ENCODE peak calls at places on chromosome 21, in seven cellular contexts. Q is GM23338, U is Panc1, T is upper lobe of right lung, R is psoas muscle, W is tibial artery, B is H9. Z is an unnamed sample.

GRCh38 chr21:15221799-15222386 is 157.1 kb upstream of the NRIP1 start:
- DNase-seq in Q (peak; percentile 82), U (no peak), T (peak; percentile 75), R (peak; percentile 57), W (no peak), B (peak; percentile 85), Z (no peak)

GRCh38 chr21:15775981-15776380 is 46.2 kb downstream of the USP25 start:
- DNase-seq in Q (no peak), U (no peak), T (no peak), R (no peak), W (no peak), B (no peak), Z (no peak)

GRCh38 chr21:25396135-25396711 is 211.1 kb downstream of the MRPL39 start:
- DNase-seq in Q (no peak), U (no peak), T (no peak), R (no peak), W (no peak), B (no peak), Z (no peak)

GRCh38 chr21:16837319-16837718 is 675.5 kb upstream of the CXADR start:
- DNase-seq in Q (no peak), U (no peak), T (no peak), R (no peak), W (no peak), B (no peak), Z (no peak)

GRCh38 chr21:29436143-29436542 is 137.4 kb downstream of the BACH1 start:
- DNase-seq in Q (peak; percentile 18), U (no peak), T (no peak), R (no peak), W (no peak), B (no peak), Z (no peak)

GRCh38 chr21:38945536-38946245 is 140.0 kb downstream of the ETS2 start:
- DNase-seq in Q (peak; percentile 41), U (no peak), T (no peak), R (no peak), W (no peak), B (peak; percentile 41), Z (no peak)

GRCh38 chr21:44360174-44360573 is 6.8 kb downstream of the TRPM2 start:
- DNase-seq in Q (no peak), U (no peak), T (no peak), R (no peak), W (no peak), B (no peak), Z (no peak)

GRCh38 chr21:39281853-39282252 is 31.6 kb downstream of the BRWD1 start:
- DNase-seq in Q (no peak), U (no peak), T (no peak), R (no peak), W (no peak), B (no peak), Z (no peak)

GRCh38 chr21:44282370-44282769 is 3.3 kb upstream of the AIRE start:
- DNase-seq in Q (no peak), U (no peak), T (no peak), R (no peak), W (no peak), B (no peak), Z (no peak)

GRCh38 chr21:29196664-29197052 is 66.2 kb downstream of the MAP3K7CL start:
- DNase-seq in Q (no peak), U (no peak), T (no peak), R (no peak), W (no peak), B (no peak), Z (no peak)

GRCh38 chr21:38817371-38818335 is 11.9 kb downstream of the ETS2 start:
- DNase-seq in Q (no peak), U (no peak), T (no peak), R (no peak), W (peak; percentile 45), B (no peak), Z (no peak)

GRCh38 chr21:38699048-38699447 is 106.7 kb upstream of the ETS2 start:
- DNase-seq in Q (peak; percentile 43), U (no peak), T (no peak), R (no peak), W (no peak), B (peak; percentile 46), Z (no peak)

GRCh38 chr21:33071878-33072306 is 2.0 kb downstream of the OLIG1 start:
- DNase-seq in Q (peak; percentile 60), U (no peak), T (no peak), R (no peak), W (no peak), B (peak; percentile 48), Z (no peak)

GRCh38 chr21:14895792-14896191 is 169.0 kb downstream of the NRIP1 start:
- DNase-seq in Q (no peak), U (no peak), T (no peak), R (no peak), W (no peak), B (no peak), Z (no peak)

GRCh38 chr21:29639366-29640232 is 300.2 kb downstream of the GRIK1 start:
- DNase-seq in Q (no peak), U (no peak), T (no peak), R (no peak), W (no peak), B (no peak), Z (no peak)

GRCh38 chr21:37855568-37856391 is 60.5 kb downstream of the KCNJ6 start:
- DNase-seq in Q (no peak), U (no peak), T (no peak), R (no peak), W (no peak), B (no peak), Z (no peak)

GRCh38 chr21:44347911-44348451 is 5.4 kb upstream of the TRPM2 start:
- DNase-seq in Q (no peak), U (no peak), T (peak; percentile 85), R (no peak), W (no peak), B (no peak), Z (no peak)

GRCh38 chr21:37912616-37913015 is 3.6 kb downstream of the KCNJ6 start:
- DNase-seq in Q (no peak), U (no peak), T (no peak), R (no peak), W (no peak), B (no peak), Z (no peak)

GRCh38 chr21:21624674-21625073 is 626.5 kb downstream of the NCAM2 start:
- DNase-seq in Q (no peak), U (no peak), T (no peak), R (no peak), W (no peak), B (no peak), Z (no peak)

GRCh38 chr21:15138475-15138874 is 73.7 kb upstream of the NRIP1 start:
- DNase-seq in Q (no peak), U (no peak), T (no peak), R (peak; percentile 61), W (no peak), B (no peak), Z (peak; percentile 80)

GRCh38 chr21:30463713-30464112 is 16.5 kb downstream of the KRTAP19-1 start:
- DNase-seq in Q (peak; percentile 67), U (peak; percentile 4), T (no peak), R (no peak), W (no peak), B (no peak), Z (no peak)

DNA sequence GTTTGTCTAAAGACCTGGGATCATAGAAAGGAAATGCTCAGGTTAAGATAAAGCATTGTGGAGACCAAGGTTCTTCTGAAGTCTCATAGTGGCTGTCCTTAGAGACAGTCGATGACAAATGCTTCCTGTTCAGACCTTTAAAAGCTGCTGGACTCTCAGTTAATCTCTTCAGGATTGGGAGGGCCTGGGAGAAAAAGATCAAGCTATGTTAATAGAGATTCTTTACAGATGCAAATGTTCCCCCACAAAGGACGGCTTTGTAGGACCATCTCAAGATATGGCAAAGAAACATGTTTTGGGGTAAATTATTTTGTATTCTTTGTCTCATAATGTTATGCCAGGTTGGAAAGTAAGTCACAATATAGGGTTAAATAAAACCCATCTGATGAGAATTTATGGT is 124.6 kb upstream of the COL6A1 start:
- DNase-seq in Q (no peak), U (no peak), T (no peak), R (no peak), W (no peak), B (no peak), Z (no peak)
- H3K27ac ChIP-seq in Q (no peak overlapping the region), U (no peak overlapping the region), T (no peak overlapping the region), R (no peak overlapping the region), W (no peak overlapping the region), B (no peak overlapping the region), Z (no peak overlapping the region)

DNA sequence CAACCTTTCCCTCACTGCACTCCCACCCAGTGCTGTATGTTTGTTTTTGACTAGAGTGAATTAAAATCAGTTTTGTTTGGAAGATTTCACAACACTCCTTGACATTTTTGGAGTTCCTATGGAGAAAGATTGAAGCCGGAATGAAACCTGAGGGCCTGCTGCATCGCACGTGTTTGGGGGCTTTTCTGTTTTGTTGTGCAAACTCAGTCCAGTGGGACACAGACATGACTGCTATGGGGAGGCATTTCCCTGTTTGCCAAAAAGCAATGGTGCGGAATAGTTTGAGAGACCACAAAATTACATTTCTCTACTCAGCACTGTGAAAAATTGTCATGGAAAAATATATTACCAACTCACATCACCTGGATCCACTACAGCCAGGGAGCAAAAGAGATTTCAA is 43.8 kb upstream of the KCNE2 start:
- DNase-seq in Q (no peak), U (no peak), T (no peak), R (no peak), W (no peak), B (no peak), Z (no peak)
- TF ChIP-seq CTCF in Q (no peak), U (no peak), T (no peak), R (no peak), W (no peak), B (no peak), Z (no peak)

DNA sequence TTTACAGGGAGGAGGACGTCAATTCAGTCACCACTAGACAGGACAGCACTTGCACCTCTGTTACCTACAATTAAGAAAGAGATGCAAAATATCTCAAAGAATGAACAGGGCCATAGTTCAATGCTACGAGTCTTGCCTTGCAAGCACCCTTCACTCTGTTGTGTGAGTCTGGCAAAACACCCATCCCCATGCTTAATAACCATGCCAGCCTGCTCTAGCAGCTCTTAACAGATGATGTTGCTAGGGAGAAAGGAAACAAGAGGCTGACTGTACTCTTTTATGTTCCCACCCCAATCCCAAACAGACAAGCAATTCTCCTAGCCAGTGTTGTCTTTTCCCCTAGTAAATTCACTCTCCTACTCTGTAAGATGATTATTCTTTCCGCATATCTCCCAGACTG is 5.3 kb downstream of the CBR1 start:
- DNase-seq in Q (no peak), U (no peak), T (no peak), R (no peak), W (no peak), B (no peak), Z (no peak)
- H3K27ac ChIP-seq in Q (peak overlapping the region; percentile 76), U (no peak overlapping the region), T (no peak overlapping the region), R (no peak overlapping the region), W (no peak overlapping the region), B (no peak overlapping the region), Z (no peak overlapping the region)

GRCh38 chr21:42369821-42370220 is 3.5 kb upstream of the TFF1 start:
- DNase-seq in Q (peak; percentile 63), U (no peak), T (no peak), R (no peak), W (no peak), B (peak; percentile 39), Z (no peak)
- TF ChIP-seq CTCF in Q (peak; percentile 37), U (no peak), T (no peak), R (no peak), W (no peak), B (peak; percentile 50), Z (no peak)

Z was measured in pancreas.